ENCODE peak calls at places on chromosomes 16 and 17, in five cellular contexts. R is body of pancreas, X is PC-3, P is breast epithelium, O is lung. N is an unnamed sample.

GRCh38 chr16:28538733-28539596 is at the start of gene NUPR1:
- DNase-seq in P (peak; percentile 98), O (peak; percentile 95), X (peak; percentile 93), R (peak; percentile 97), N (peak; percentile 95)

GRCh38 chr17:81306898-81307510 is 11.9 kb upstream of the SLC38A10 start:
- DNase-seq in R (no peak), X (no peak), P (no peak), O (no peak), N (no peak)

GRCh38 chr16:77555781-77556180 is 120.9 kb upstream of the ADAMTS18 start:
- DNase-seq in R (no peak), O (no peak), X (no peak), P (no peak), N (no peak)

GRCh38 chr17:62825182-62825581 is 17.1 kb upstream of the MARCHF10 start:
- DNase-seq in O (no peak), P (no peak), X (no peak), R (no peak), N (no peak)

GRCh38 chr17:75643033-75644017 is 10.1 kb downstream of the SMIM5 start:
- DNase-seq in X (peak; percentile 39), O (no peak), P (no peak), R (no peak), N (peak; percentile 11)

GRCh38 chr17:73798111-73798748 is 154.0 kb upstream of the SDK2 start:
- DNase-seq in O (no peak), X (peak; percentile 97), P (no peak), R (peak; percentile 70), N (no peak)

GRCh38 chr17:60741031-60741430 is 63.4 kb downstream of the BCAS3 start:
- DNase-seq in R (no peak), X (no peak), P (no peak), O (no peak), N (no peak)

GRCh38 chr17:36515837-36516236 is 18.8 kb downstream of the MYO19 start:
- DNase-seq in P (no peak), O (no peak), X (no peak), R (no peak), N (no peak)

GRCh38 chr17:4221899-4222659 is 41.7 kb downstream of the ANKFY1 start:
- DNase-seq in P (no peak), O (no peak), R (no peak), X (no peak), N (no peak)

GRCh38 chr16:70395345-70395901 is 43.5 kb downstream of the ST3GAL2 start:
- DNase-seq in O (peak; percentile 74), X (peak; percentile 40), R (peak; percentile 74), P (peak; percentile 65), N (peak; percentile 83)

GRCh38 chr16:20866161-20866772 is 33.9 kb downstream of the DCUN1D3 start:
- DNase-seq in O (no peak), R (peak; percentile 45), X (peak; percentile 70), P (no peak), N (no peak)

GRCh38 chr17:80855968-80856862 is 135.4 kb upstream of the CHMP6 start:
- DNase-seq in R (peak; percentile 59), X (peak; percentile 98), O (no peak), P (no peak), N (no peak)

GRCh38 chr17:39667262-39668140 is 752 bp upstream of the PNMT start:
- DNase-seq in O (no peak), X (no peak), P (no peak), R (no peak), N (peak; percentile 58)

GRCh38 chr17:51461578-51462004 is 201.2 kb downstream of the UTP18 start:
- DNase-seq in O (peak; percentile 62), R (peak; percentile 65), P (no peak), X (peak; percentile 82), N (peak; percentile 57)

GRCh38 chr17:42682400-42683384 is at the start of gene CNTNAP1:
- DNase-seq in R (peak; percentile 54), O (no peak), X (peak; percentile 47), P (no peak), N (peak; percentile 88)

GRCh38 chr16:82002831-82003230 is 8.4 kb downstream of the SDR42E1 start:
- DNase-seq in R (no peak), O (no peak), X (no peak), P (no peak), N (no peak)

GRCh38 chr17:50688168-50688719 is 19.5 kb downstream of the ANKRD40 start:
- DNase-seq in R (no peak), O (no peak), X (no peak), P (no peak), N (no peak)

GRCh38 chr16:1144476-1145382 is 8.2 kb upstream of the CACNA1H start:
- DNase-seq in O (no peak), R (no peak), P (no peak), X (no peak), N (no peak)

GRCh38 chr17:65173284-65173793 is 36.2 kb downstream of the RGS9 start:
- DNase-seq in O (no peak), X (peak; percentile 78), R (peak; percentile 59), P (no peak), N (peak; percentile 69)

GRCh38 chr16:65758620-65759019 is 607.9 kb upstream of the CDH5 start:
- DNase-seq in O (no peak), P (no peak), R (no peak), X (no peak), N (no peak)

GRCh38 chr16:10658943-10659342 is 35.8 kb downstream of the TEKT5 start:
- DNase-seq in P (no peak), O (no peak), R (no peak), X (no peak), N (no peak)

GRCh38 chr16:49637933-49638695 is 217.8 kb downstream of the ZNF423 start:
- DNase-seq in R (no peak), P (no peak), X (no peak), O (no peak), N (no peak)

GRCh38 chr16:57092786-57093301 is 461 bp downstream of the CPNE2 start:
- DNase-seq in X (peak; percentile 11), O (no peak), P (no peak), R (peak; percentile 20), N (peak; percentile 83)

GRCh38 chr17:32523827-32524552 is 37.2 kb downstream of the CDK5R1 start:
- DNase-seq in X (no peak), O (no peak), R (no peak), P (no peak), N (no peak)

GRCh38 chr17:45782889-45783592 is 1.1 kb upstream of the CRHR1 start:
- DNase-seq in X (no peak), O (no peak), P (no peak), R (no peak), N (peak; percentile 26)

GRCh38 chr16:2689968-2690830 is 7.9 kb downstream of the KCTD5 start:
- DNase-seq in O (no peak), X (no peak), P (no peak), R (no peak), N (peak; percentile 42)

GRCh38 chr17:9271989-9272388 is 250.7 kb downstream of the NTN1 start:
- DNase-seq in O (no peak), P (no peak), R (no peak), X (no peak), N (no peak)

GRCh38 chr17:760371-760770 is 8.3 kb upstream of the GEMIN4 start:
- DNase-seq in R (no peak), X (no peak), P (no peak), O (no peak), N (peak; percentile 61)

GRCh38 chr17:66676421-66676820 is 158.5 kb upstream of the CACNG5 start:
- DNase-seq in P (peak; percentile 77), R (peak; percentile 73), X (peak; percentile 96), O (peak; percentile 84), N (no peak)

GRCh38 chr16:79451196-79451816 is 149.2 kb downstream of the MAF start:
- DNase-seq in O (no peak), X (no peak), R (peak; percentile 32), P (no peak), N (no peak)

GRCh38 chr16:29784901-29785500 is 5.5 kb upstream of the KIF22 start:
- DNase-seq in R (peak; percentile 70), P (peak; percentile 69), X (no peak), O (peak; percentile 68), N (peak; percentile 93)

GRCh38 chr16:85402910-85403692 is 210.0 kb upstream of the GSE1 start:
- DNase-seq in R (peak; percentile 7), O (no peak), P (no peak), X (no peak), N (peak; percentile 89)

GRCh38 chr17:81272616-81273015 is 22.5 kb downstream of the SLC38A10 start:
- DNase-seq in X (no peak), P (no peak), R (peak; percentile 39), O (no peak), N (peak; percentile 44)

GRCh38 chr17:3712811-3713463 is 10.8 kb upstream of the HASPIN start:
- DNase-seq in P (no peak), X (no peak), O (no peak), R (no peak), N (no peak)

DNA sequence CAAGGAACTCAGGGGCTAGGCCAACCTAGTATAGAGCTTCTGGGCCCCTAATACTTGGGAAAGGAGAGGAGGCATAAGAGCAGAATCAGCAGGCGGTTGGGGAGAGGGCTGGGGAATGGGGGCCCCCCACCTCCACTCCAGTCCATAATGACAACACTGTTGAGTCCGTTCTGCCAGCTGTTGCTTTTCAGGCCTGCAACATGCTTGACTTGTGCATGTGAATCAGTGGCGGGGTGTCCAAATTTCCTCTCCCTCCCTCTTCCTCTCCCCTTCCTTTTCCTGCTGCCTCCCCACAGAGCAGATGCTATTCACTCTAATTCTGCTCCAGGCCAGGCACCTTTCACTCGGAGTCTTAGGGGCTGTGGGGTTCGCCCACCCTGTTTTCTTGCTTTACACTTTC is 31.7 kb downstream of the SGSM2 start:
- DNase-seq in R (no peak), X (no peak), P (no peak), O (no peak), N (peak; percentile 35)
- H3K27me3 ChIP-seq in R (no peaks in the 10 kb centered on the region), X (no peaks in the 10 kb centered on the region), P (no peaks in the 10 kb centered on the region), O (no peaks in the 10 kb centered on the region), N (no peaks in the 10 kb centered on the region)

DNA sequence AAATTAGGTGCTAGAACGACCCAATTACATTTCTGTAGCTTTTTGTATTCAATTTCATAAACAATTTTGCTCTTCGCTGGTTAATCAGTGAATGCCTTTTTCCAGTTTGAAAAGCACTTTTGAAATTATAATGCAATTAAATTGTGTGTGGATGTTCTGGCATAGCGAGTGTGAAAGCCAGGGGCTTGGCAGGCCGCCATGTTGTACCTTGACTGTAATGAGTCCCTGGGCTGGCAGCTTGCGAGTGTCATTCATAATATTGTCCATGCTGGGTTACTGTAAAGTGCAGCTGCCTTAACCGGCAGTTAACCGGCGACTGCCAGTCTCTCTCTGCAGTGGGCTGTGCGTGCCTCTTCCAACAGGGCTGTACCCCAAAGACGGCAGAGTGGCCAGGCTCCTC is 177.8 kb downstream of the CCDC182 start:
- DNase-seq in X (no peak), R (no peak), P (no peak), O (no peak), N (no peak)
- H3K4me3 ChIP-seq in X (no peak overlapping the region), R (no peak overlapping the region), P (no peak overlapping the region), O (no peak overlapping the region), N (no peak overlapping the region)

GRCh38 chr17:56597495-56597990 is 4.0 kb downstream of the NOG start:
- DNase-seq in R (peak; percentile 5), P (no peak), O (no peak), X (peak; percentile 47), N (peak; percentile 56)
- H3K27me3 ChIP-seq in R (no peaks in the 10 kb centered on the region), P (peaks cover 55% of the 10 kb centered on the region), O (no peaks in the 10 kb centered on the region), X (no peaks in the 10 kb centered on the region), N (peaks cover 4% of the 10 kb centered on the region)

GRCh38 chr17:77322534-77323412 is 182.0 kb downstream of the SEC14L1 start:
- DNase-seq in O (peak; percentile 75), R (peak; percentile 77), P (peak; percentile 68), X (peak; percentile 99), N (peak; percentile 93)
- H3K4me3 ChIP-seq in O (no peak overlapping the region), R (no peak overlapping the region), P (peak overlapping the region; percentile 79), X (peak overlapping the region; percentile 54), N (no peak overlapping the region)